ENCODE peak calls at places on chromosome 6, in nine cellular contexts. A, Y, R, J, B, C, T, N and L are unnamed samples.

GRCh38 chr6:158409451-158409850 is 97.2 kb downstream of the TULP4 start:
- DNase-seq in A (no peak), Y (no peak), R (peak), J (no peak), B (no peak), C (no peak), T (no peak), N (no peak), L (no peak)

GRCh38 chr6:19719691-19720127 is 117.5 kb upstream of the ID4 start:
- DNase-seq in A (no peak), Y (no peak), R (no peak), J (no peak), B (no peak), C (no peak), T (no peak), N (no peak), L (no peak)

GRCh38 chr6:121376411-121376810 is 42.1 kb upstream of the TBC1D32 start:
- DNase-seq in A (no peak), Y (no peak), R (no peak), J (no peak), B (no peak), C (no peak), T (no peak), N (no peak), L (no peak)

GRCh38 chr6:19757036-19757435 is 80.1 kb upstream of the ID4 start:
- DNase-seq in A (no peak), Y (no peak), R (no peak), J (no peak), B (no peak), C (no peak), T (no peak), N (no peak), L (no peak)

GRCh38 chr6:64383277-64383676 is 747.7 kb downstream of the PHF3 start:
- DNase-seq in A (no peak), Y (no peak), R (no peak), J (no peak), B (no peak), C (no peak), T (no peak), N (no peak), L (no peak)

GRCh38 chr6:43274916-43275597 is 23.0 kb upstream of the SLC22A7 start:
- DNase-seq in A (no peak), Y (peak), R (no peak), J (peak), B (no peak), C (no peak), T (no peak), N (no peak), L (no peak)

GRCh38 chr6:57072108-57072507 is 17.9 kb upstream of the ZNF451 start:
- DNase-seq in A (no peak), Y (no peak), R (no peak), J (no peak), B (no peak), C (no peak), T (no peak), N (no peak), L (peak)

GRCh38 chr6:108781419-108782110 is 66.7 kb upstream of the ARMC2 start:
- DNase-seq in A (no peak), Y (no peak), R (no peak), J (no peak), B (no peak), C (peak), T (no peak), N (no peak), L (no peak)

GRCh38 chr6:21947751-21948386 is 349.0 kb downstream of the PRL start:
- DNase-seq in A (no peak), Y (no peak), R (no peak), J (no peak), B (no peak), C (no peak), T (no peak), N (no peak), L (no peak)

GRCh38 chr6:163986313-163986712 is 571.8 kb downstream of the QKI start:
- DNase-seq in A (no peak), Y (no peak), R (no peak), J (no peak), B (no peak), C (no peak), T (no peak), N (no peak), L (no peak)

GRCh38 chr6:48825501-48826317 is 637.3 kb downstream of the MMUT start:
- DNase-seq in A (no peak), Y (no peak), R (no peak), J (no peak), B (no peak), C (no peak), T (no peak), N (no peak), L (no peak)

GRCh38 chr6:156780117-156780641 is 3.0 kb downstream of the ARID1B start:
- DNase-seq in A (peak), Y (peak), R (peak), J (peak), B (peak), C (no peak), T (peak), N (no peak), L (peak)
- TF ChIP-seq POLR2A in A (peak), Y (peak), R (peak), J (peak), B (peak), C (peak), T (no peak), N (no peak), L (peak)

GRCh38 chr6:13710552-13711383 is 867 bp downstream of the RANBP9 start:
- DNase-seq in A (no peak), Y (peak), R (peak), J (peak), B (peak), C (peak), T (no peak), N (peak), L (peak)
- TF ChIP-seq POLR2A in A (no peak), Y (no peak), R (peak), J (peak), B (no peak), C (no peak), T (no peak), N (no peak), L (no peak)

GRCh38 chr6:85449388-85449817 is 480 bp upstream of the NT5E start:
- DNase-seq in A (peak), Y (no peak), R (no peak), J (peak), B (peak), C (peak), T (peak), N (peak), L (no peak)

GRCh38 chr6:85451586-85452306 is 1.9 kb downstream of the NT5E start:
- DNase-seq in A (no peak), Y (no peak), R (no peak), J (no peak), B (no peak), C (no peak), T (no peak), N (no peak), L (no peak)

GRCh38 chr6:85450578-85450884 is 648 bp downstream of the NT5E start:
- DNase-seq in A (no peak), Y (no peak), R (no peak), J (no peak), B (no peak), C (no peak), T (no peak), N (no peak), L (no peak)

GRCh38 chr6:85452441-85452881 is 2.6 kb downstream of the NT5E start:
- DNase-seq in A (no peak), Y (no peak), R (no peak), J (no peak), B (no peak), C (no peak), T (no peak), N (no peak), L (no peak)

DNA sequence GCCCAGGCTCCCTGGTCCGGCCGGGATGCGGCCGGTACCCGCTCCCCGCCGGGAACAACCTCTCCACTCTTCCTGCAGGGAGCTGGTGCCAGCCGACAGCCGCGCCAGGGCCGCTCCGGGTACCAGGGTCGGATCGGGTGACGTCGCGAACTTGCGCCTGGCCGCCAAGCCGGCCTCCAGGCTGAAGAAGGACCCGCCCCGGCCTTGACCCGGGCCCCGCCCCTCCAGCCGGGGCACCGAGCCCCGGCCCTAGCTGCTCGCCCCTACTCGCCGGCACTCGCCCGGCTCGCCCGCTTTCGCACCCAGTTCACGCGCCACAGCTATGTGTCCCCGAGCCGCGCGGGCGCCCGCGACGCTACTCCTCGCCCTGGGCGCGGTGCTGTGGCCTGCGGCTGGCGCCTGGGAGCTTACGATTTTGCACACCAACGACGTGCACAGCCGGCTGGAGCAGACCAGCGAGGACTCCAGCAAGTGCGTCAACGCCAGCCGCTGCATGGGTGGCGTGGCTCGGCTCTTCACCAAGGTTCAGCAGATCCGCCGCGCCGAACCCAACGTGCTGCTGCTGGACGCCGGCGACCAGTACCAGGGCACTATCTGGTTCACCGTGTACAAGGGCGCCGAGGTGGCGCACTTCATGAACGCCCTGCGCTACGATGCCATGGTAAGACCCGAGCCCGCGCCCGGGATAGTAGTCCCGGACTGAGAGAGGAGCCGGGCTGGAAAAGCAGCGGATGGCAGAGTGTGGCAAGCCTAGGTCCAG is at the start of gene NT5E:
- DNase-seq in A (no peak), Y (peak), R (no peak), J (peak), B (peak), C (peak), T (peak), N (peak), L (peak)
- TF ChIP-seq POLR2A in A (peak), Y (peak), R (no peak), J (peak), B (no peak), C (peak), T (peak), N (no peak), L (no peak)

GRCh38 chr6:31834367-31834703 is 6.8 kb downstream of the HSPA1B start:
- DNase-seq in A (peak), Y (peak), R (peak), J (peak), B (peak), C (peak), T (peak), N (peak), L (peak)
- TF ChIP-seq POLR2A in A (no peak), Y (peak), R (no peak), J (peak), B (peak), C (peak), T (peak), N (no peak), L (no peak)

GRCh38 chr6:145815351-145815772 is 767 bp upstream of the FBXO30 start:
- DNase-seq in A (no peak), Y (peak), R (peak), J (no peak), B (no peak), C (no peak), T (peak), N (no peak), L (no peak)

GRCh38 chr6:145814035-145814500 is 527 bp downstream of the FBXO30 start:
- DNase-seq in A (peak), Y (peak), R (peak), J (peak), B (no peak), C (no peak), T (peak), N (no peak), L (peak)

GRCh38 chr6:145813285-145814034 is 1.1 kb downstream of the FBXO30 start:
- DNase-seq in A (no peak), Y (no peak), R (peak), J (no peak), B (no peak), C (no peak), T (no peak), N (no peak), L (peak)

GRCh38 chr6:145815875-145816274 is 1.3 kb upstream of the FBXO30 start:
- DNase-seq in A (no peak), Y (no peak), R (peak), J (no peak), B (no peak), C (no peak), T (no peak), N (no peak), L (no peak)

GRCh38 chr6:145814501-145815350 is at the start of gene FBXO30:
- DNase-seq in A (peak), Y (peak), R (peak), J (peak), B (peak), C (peak), T (peak), N (peak), L (peak)
- TF ChIP-seq POLR2A in A (peak), Y (peak), R (peak), J (peak), B (peak), C (peak), T (peak), N (no peak), L (peak)

GRCh38 chr6:143733500-143733899 is 55.7 kb downstream of the PHACTR2 start:
- DNase-seq in A (no peak), Y (no peak), R (no peak), J (no peak), B (no peak), C (no peak), T (no peak), N (no peak), L (no peak)

GRCh38 chr6:143739341-143739851 is 61.6 kb downstream of the PHACTR2 start:
- DNase-seq in A (no peak), Y (no peak), R (no peak), J (no peak), B (no peak), C (no peak), T (no peak), N (no peak), L (no peak)

GRCh38 chr6:143732539-143732938 is 54.8 kb downstream of the PHACTR2 start:
- DNase-seq in A (no peak), Y (no peak), R (no peak), J (no peak), B (no peak), C (no peak), T (no peak), N (no peak), L (no peak)

GRCh38 chr6:143731789-143732188 is 54.0 kb downstream of the PHACTR2 start:
- DNase-seq in A (no peak), Y (no peak), R (no peak), J (no peak), B (no peak), C (no peak), T (no peak), N (no peak), L (no peak)

GRCh38 chr6:143734641-143735063 is 56.9 kb downstream of the PHACTR2 start:
- DNase-seq in A (no peak), Y (no peak), R (no peak), J (no peak), B (no peak), C (no peak), T (no peak), N (no peak), L (no peak)
- TF ChIP-seq POLR2A in A (no peak), Y (no peak), R (no peak), J (no peak), B (no peak), C (no peak), T (no peak), N (no peak), L (no peak)